ENCODE peak calls at places on chromosomes 7 and 10, in four cellular contexts. G, L, F and V are unnamed samples.

GRCh38 chr7:155000795-155001194 is 2.1 kb downstream of the PAXIP1 start:
- DNase-seq in G (no peak), L (no peak), F (no peak), V (no peak)

GRCh38 chr10:86798636-86799035 is 42.2 kb downstream of the BMPR1A start:
- DNase-seq in G (no peak), L (no peak), F (no peak), V (no peak)

GRCh38 chr10:98560585-98560984 is 113.8 kb upstream of the HPS1 start:
- DNase-seq in G (no peak), L (no peak), F (no peak), V (no peak)

GRCh38 chr10:126252884-126253612 is 135.2 kb downstream of the ADAM12 start:
- DNase-seq in G (no peak), L (peak; percentile 17), F (no peak), V (no peak)

GRCh38 chr7:40621592-40621998 is 486.8 kb downstream of the SUGCT start:
- DNase-seq in G (no peak), L (no peak), F (no peak), V (no peak)

GRCh38 chr10:103661198-103661950 is 167.9 kb downstream of the NEURL1 start:
- DNase-seq in G (no peak), L (no peak), F (peak; percentile 73), V (no peak)

GRCh38 chr10:100825946-100826660 is 80.7 kb downstream of the PAX2 start:
- DNase-seq in G (no peak), L (no peak), F (no peak), V (no peak)

GRCh38 chr10:32140403-32140802 is 84.2 kb upstream of the KIF5B start:
- DNase-seq in G (no peak), L (no peak), F (no peak), V (no peak)

GRCh38 chr7:131404226-131404911 is 76.7 kb downstream of the MKLN1 start:
- DNase-seq in G (no peak), L (no peak), F (peak; percentile 4), V (no peak)

GRCh38 chr10:17348111-17349008 is 106.0 kb downstream of the ST8SIA6 start:
- DNase-seq in G (peak; percentile 72), L (peak; percentile 15), F (no peak), V (peak; percentile 83)

GRCh38 chr7:86911703-86912102 is 147.8 kb downstream of the ELAPOR2 start:
- DNase-seq in G (peak; percentile 14), L (no peak), F (peak; percentile 3), V (no peak)

GRCh38 chr10:113139695-113140094 is 189.6 kb downstream of the TCF7L2 start:
- DNase-seq in G (no peak), L (no peak), F (no peak), V (no peak)

GRCh38 chr10:60430017-60430416 is 40.3 kb upstream of the ANK3 start:
- DNase-seq in G (no peak), L (no peak), F (no peak), V (no peak)

GRCh38 chr7:20330176-20330796 is 414 bp upstream of the ITGB8 start:
- DNase-seq in G (peak; percentile 52), L (no peak), F (peak; percentile 36), V (no peak)

GRCh38 chr10:93746844-93747284 is 10.9 kb upstream of the LGI1 start:
- DNase-seq in G (no peak), L (peak; percentile 92), F (peak; percentile 38), V (peak; percentile 70)

GRCh38 chr7:92749832-92750231 is 86.5 kb downstream of the CDK6 start:
- DNase-seq in G (no peak), L (no peak), F (peak; percentile 15), V (no peak)

GRCh38 chr7:132292803-132293202 is 283.5 kb downstream of the PLXNA4 start:
- DNase-seq in G (no peak), L (no peak), F (peak; percentile 50), V (no peak)

GRCh38 chr7:151087247-151088018 is 1.2 kb downstream of the AGAP3 start:
- DNase-seq in G (peak; percentile 79), L (no peak), F (peak; percentile 35), V (no peak)

GRCh38 chr7:155069992-155070827 is at the start of gene HTR5A:
- DNase-seq in G (peak; percentile 97), L (no peak), F (peak; percentile 48), V (peak; percentile 33)

GRCh38 chr10:104329754-104330153 is 8.5 kb downstream of the ITPRIP start:
- DNase-seq in G (no peak), L (no peak), F (no peak), V (peak; percentile 47)

GRCh38 chr7:88095-88926 is 104.1 kb upstream of the FAM20C start:
- DNase-seq in G (peak; percentile 38), L (no peak), F (no peak), V (no peak)

GRCh38 chr7:76356823-76357222 is 2.0 kb downstream of the YWHAG start:
- DNase-seq in G (no peak), L (no peak), F (no peak), V (no peak)

GRCh38 chr10:124898493-124898892 is 43.4 kb upstream of the ZRANB1 start:
- DNase-seq in G (no peak), L (no peak), F (peak; percentile 30), V (no peak)

GRCh38 chr10:50398383-50398782 is 147.1 kb upstream of the ASAH2 start:
- DNase-seq in G (no peak), L (no peak), F (no peak), V (no peak)

GRCh38 chr10:84291389-84291788 is 37.0 kb upstream of the CCSER2 start:
- DNase-seq in G (peak; percentile 32), L (no peak), F (peak; percentile 22), V (no peak)

GRCh38 chr7:158761945-158762344 is 57.3 kb upstream of the NCAPG2 start:
- DNase-seq in G (no peak), L (no peak), F (no peak), V (no peak)

GRCh38 chr10:128254486-128254885 is 128.3 kb upstream of the MKI67 start:
- DNase-seq in G (no peak), L (no peak), F (no peak), V (no peak)

GRCh38 chr10:29948971-29949370 is 110.4 kb downstream of the JCAD start:
- DNase-seq in G (no peak), L (no peak), F (no peak), V (no peak)

GRCh38 chr7:146090023-146090645 is 26.5 kb upstream of the CNTNAP2 start:
- DNase-seq in G (peak; percentile 61), L (peak; percentile 33), F (peak; percentile 8), V (peak; percentile 10)

GRCh38 chr10:51368943-51369342 is 294.7 kb downstream of the PRKG1 start:
- DNase-seq in G (no peak), L (no peak), F (no peak), V (no peak)

GRCh38 chr10:114297136-114297705 is 58.2 kb downstream of the VWA2 start:
- DNase-seq in G (no peak), L (no peak), F (no peak), V (no peak)

GRCh38 chr7:107469836-107470416 is at the start of gene GPR22:
- DNase-seq in G (no peak), L (no peak), F (no peak), V (no peak)

GRCh38 chr7:771241-772004 is 44.3 kb upstream of the PRKAR1B start:
- DNase-seq in G (no peak), L (no peak), F (no peak), V (no peak)

GRCh38 chr7:18846765-18847215 is 270.6 kb downstream of the TWIST1 start:
- DNase-seq in G (no peak), L (no peak), F (no peak), V (no peak)

DNA sequence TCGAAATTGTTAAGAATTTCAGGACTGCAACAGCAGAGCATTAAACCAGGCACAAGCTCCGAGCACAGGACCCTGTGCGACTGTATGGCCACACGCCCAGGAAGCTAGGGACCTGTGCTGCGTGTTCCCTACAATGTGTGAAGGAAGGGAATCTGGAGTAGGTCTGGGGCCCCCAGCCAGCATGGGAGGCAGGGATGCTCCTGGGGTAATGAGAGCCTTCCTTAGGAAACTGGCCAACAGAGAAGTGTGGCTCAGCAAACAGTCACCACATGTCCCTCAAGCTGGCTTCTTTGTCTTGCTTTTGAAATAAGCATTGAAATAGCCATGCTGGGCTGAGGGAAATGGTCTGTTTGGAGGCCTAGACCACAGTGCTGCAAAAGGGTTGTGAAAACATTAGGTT is 8.2 kb downstream of the BLNK start:
- DNase-seq in G (no peak), L (no peak), F (no peak), V (no peak)
- H3K4me1 ChIP-seq in G (no peaks in the 10 kb centered on the region), L (no peaks in the 10 kb centered on the region), F (no peaks in the 10 kb centered on the region), V (peaks cover 10% of the 10 kb centered on the region)

GRCh38 chr10:44703241-44704155 is 207.6 kb upstream of the TMEM72 start:
- DNase-seq in G (no peak), L (no peak), F (no peak), V (no peak)
- TF ChIP-seq TCF7L2 in G (no peak), L (no peak), F (no peak), V (no peak)

GRCh38 chr10:13716161-13717071 is 129.7 kb downstream of the PRPF18 start:
- DNase-seq in G (no peak), L (no peak), F (no peak), V (no peak)

GRCh38 chr10:13715091-13715490 is 128.3 kb downstream of the PRPF18 start:
- DNase-seq in G (no peak), L (no peak), F (no peak), V (no peak)

GRCh38 chr10:13711281-13711680 is 124.5 kb downstream of the PRPF18 start:
- DNase-seq in G (no peak), L (no peak), F (no peak), V (no peak)

GRCh38 chr10:13709931-13710690 is 123.3 kb downstream of the PRPF18 start:
- DNase-seq in G (no peak), L (no peak), F (no peak), V (no peak)

DNA sequence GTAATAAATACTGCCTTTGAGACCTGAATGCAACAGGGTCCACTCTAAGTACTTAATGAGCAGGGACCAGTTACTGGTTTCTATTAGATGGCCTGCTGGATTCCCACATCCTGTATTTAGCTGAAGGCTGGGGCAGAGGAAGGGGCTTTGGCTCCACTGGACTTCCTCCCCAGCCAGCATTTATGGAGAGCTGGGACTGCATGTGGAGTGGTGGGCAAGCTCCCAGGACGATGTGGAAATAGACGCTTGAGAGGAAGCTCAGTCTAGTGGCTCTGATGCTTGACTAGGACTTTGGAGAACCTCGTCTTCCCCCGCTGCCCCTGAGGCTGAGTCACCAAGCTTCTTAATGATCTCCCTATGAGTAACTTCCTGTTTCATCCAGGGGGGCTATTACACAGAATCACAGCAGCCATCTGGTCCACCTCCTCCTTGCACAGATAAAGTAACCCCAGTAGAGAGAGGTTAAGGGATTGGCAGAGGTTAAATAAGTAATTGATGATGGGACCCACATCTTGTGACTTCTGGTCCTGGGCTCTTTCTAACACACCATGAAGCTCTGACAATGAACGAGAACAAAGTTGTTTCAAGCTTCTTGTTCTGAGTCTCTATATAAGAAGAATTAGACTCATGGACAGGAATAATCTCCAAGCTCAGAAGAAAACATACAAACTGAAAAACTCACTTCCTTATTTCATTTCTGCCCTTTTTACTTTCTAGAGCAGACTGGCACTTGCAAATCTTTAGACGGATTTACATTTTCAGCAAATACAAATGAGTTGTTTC is 126.2 kb downstream of the PRPF18 start:
- DNase-seq in G (peak; percentile 52), L (peak; percentile 38), F (no peak), V (peak; percentile 44)
- H3K4me1 ChIP-seq in G (peaks cover 9% of the 10 kb centered on the region), L (peaks cover 12% of the 10 kb centered on the region), F (peaks cover 36% of the 10 kb centered on the region), V (peaks cover 17% of the 10 kb centered on the region)

DNA sequence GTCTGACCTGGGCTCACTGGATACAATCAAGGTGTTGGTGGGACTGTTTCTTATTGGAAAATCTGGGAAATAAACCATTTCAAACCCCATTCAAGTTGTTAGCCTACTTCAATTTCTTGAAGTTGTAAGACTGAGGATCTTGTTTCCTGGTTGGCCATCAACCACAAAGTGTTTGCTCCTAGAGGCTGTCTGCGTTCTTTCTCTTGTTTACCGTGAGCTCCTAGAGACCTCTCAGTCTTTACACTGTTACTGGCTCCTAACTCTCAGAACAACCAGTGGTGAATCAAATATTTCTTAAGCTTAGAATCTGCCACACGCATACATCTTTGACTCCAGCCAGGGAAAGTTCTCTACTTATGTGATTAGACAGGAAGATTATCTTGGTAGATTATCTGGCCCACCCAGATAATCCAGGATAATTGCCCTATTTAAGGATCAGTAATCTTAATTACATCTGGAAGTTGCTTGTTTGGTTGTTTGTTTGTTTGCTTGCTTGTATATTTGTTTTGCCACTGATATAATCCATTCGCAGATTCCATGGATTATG is 798.7 kb downstream of the IPMK start:
- DNase-seq in G (no peak), L (no peak), F (no peak), V (no peak)
- TF ChIP-seq TCF7L2 in G (no peak), L (no peak), F (no peak), V (no peak)